ENCODE peak calls at places on chromosomes 6 and 20, in seven cellular contexts. K is kidney tubule cell; B is spleen; R is breast epithelium; W is NCI-H774; U is activated naive CD4-positive, alpha-beta T cell treated with anti-CD3 and anti-CD28 coated beads, Interleukin-2, amount 50 U/mL, for 72 hours; Q is effector memory CD4-positive, alpha-beta T cell. L is an unnamed sample.

GRCh38 chr6:136812174-136812573 is 10.2 kb upstream of the PEX7 start:
- DNase-seq in U (no peak), W (no peak), R (no peak), B (no peak), Q (no peak), K (no peak), L (no peak)

GRCh38 chr20:8215516-8215915 is 83.5 kb downstream of the PLCB1 start:
- DNase-seq in W (no peak), B (no peak), K (no peak), R (no peak), Q (no peak), U (no peak), L (no peak)

GRCh38 chr6:159977242-159978214 is 8.6 kb downstream of the IGF2R start:
- DNase-seq in U (no peak), W (no peak), R (no peak), B (no peak), K (peak), Q (no peak), L (no peak)

GRCh38 chr6:44804546-44804945 is 417.0 kb downstream of the CDC5L start:
- DNase-seq in Q (no peak), U (no peak), K (no peak), R (no peak), W (no peak), B (no peak), L (no peak)

GRCh38 chr6:43887340-43887858 is 117.4 kb downstream of the VEGFA start:
- DNase-seq in Q (no peak), K (peak), U (no peak), W (no peak), B (peak), R (no peak), L (no peak)

GRCh38 chr6:3869632-3870527 is 20.7 kb downstream of the FAM50B start:
- DNase-seq in B (no peak), K (peak), Q (no peak), U (no peak), W (no peak), R (no peak), L (no peak)

GRCh38 chr6:34147906-34148701 is 2.2 kb upstream of the GRM4 start:
- DNase-seq in W (no peak), K (no peak), B (peak), U (no peak), Q (no peak), R (peak), L (no peak)

GRCh38 chr6:138654715-138655634 is 118.6 kb upstream of the CCDC28A start:
- DNase-seq in W (no peak), R (no peak), K (peak), Q (no peak), U (peak), B (no peak), L (no peak)

GRCh38 chr6:100260584-100260983 is 204.1 kb downstream of the SIM1 start:
- DNase-seq in R (no peak), Q (no peak), B (no peak), W (no peak), U (no peak), K (peak), L (no peak)

GRCh38 chr20:1277529-1278322 is 11.6 kb downstream of the SNPH start:
- DNase-seq in U (no peak), R (no peak), B (no peak), Q (no peak), W (no peak), K (no peak), L (no peak)

GRCh38 chr20:64107736-64108457 is 532 bp upstream of the NPBWR2 start:
- DNase-seq in Q (no peak), U (peak), W (no peak), K (no peak), R (no peak), B (peak), L (no peak)

GRCh38 chr6:34005845-34006644 is 139.8 kb downstream of the GRM4 start:
- DNase-seq in R (no peak), B (peak), Q (no peak), K (no peak), W (peak), U (no peak), L (no peak)

GRCh38 chr20:57783956-57784837 is 74.4 kb upstream of the PMEPA1 start:
- DNase-seq in U (no peak), W (no peak), K (peak), R (no peak), B (no peak), Q (no peak), L (no peak)

GRCh38 chr6:53635322-53635721 is 30.2 kb downstream of the KLHL31 start:
- DNase-seq in U (no peak), R (no peak), W (no peak), K (no peak), Q (no peak), B (no peak), L (no peak)

GRCh38 chr20:62376112-62377063 is 9.3 kb upstream of the LAMA5 start:
- DNase-seq in B (no peak), W (no peak), K (peak), Q (no peak), U (no peak), R (no peak), L (no peak)

GRCh38 chr6:34414999-34415858 is 10.6 kb downstream of the RPS10 start:
- DNase-seq in K (peak), Q (peak), U (no peak), R (no peak), B (no peak), W (no peak), L (peak)

GRCh38 chr20:17885544-17885943 is 83.0 kb downstream of the SNX5 start:
- DNase-seq in B (peak), W (no peak), R (no peak), Q (no peak), U (no peak), K (no peak), L (no peak)

GRCh38 chr20:52230406-52230805 is 38.8 kb upstream of the ZFP64 start:
- DNase-seq in W (no peak), U (no peak), K (peak), R (no peak), Q (no peak), B (no peak), L (no peak)

GRCh38 chr6:134468633-134469032 is 150.7 kb upstream of the SGK1 start:
- DNase-seq in B (no peak), R (no peak), U (no peak), W (no peak), Q (no peak), K (no peak), L (no peak)

L was measured in T-helper 9 cell.